ENCODE peak calls at places on chromosomes 1 and 21, in four cellular contexts. T is H9, P is cardiac muscle cell, H is heart left ventricle. O is an unnamed sample.

GRCh38 chr1:224718470-224719053 is 102.4 kb downstream of the CNIH3 start:
- DNase-seq in T (no peak), P (no peak), H (no peak), O (no peak)

GRCh38 chr1:152168535-152168868 is 9.5 kb upstream of the RPTN start:
- DNase-seq in T (no peak), P (no peak), H (no peak), O (no peak)

GRCh38 chr1:225146478-225146877 is 217.0 kb downstream of the DNAH14 start:
- DNase-seq in T (peak), P (no peak), H (no peak), O (no peak)

GRCh38 chr21:36359185-36359584 is 26.0 kb upstream of the CHAF1B start:
- DNase-seq in T (no peak), P (no peak), H (no peak), O (no peak)

GRCh38 chr1:34980715-34981114 is 4.4 kb downstream of the TMEM35B start:
- DNase-seq in T (no peak), P (no peak), H (no peak), O (no peak)

GRCh38 chr1:226337294-226337870 is 28.4 kb upstream of the LIN9 start:
- DNase-seq in T (no peak), P (no peak), H (no peak), O (no peak)

GRCh38 chr1:235342039-235342438 is 13.7 kb downstream of the GGPS1 start:
- DNase-seq in T (no peak), P (no peak), H (no peak), O (no peak)

GRCh38 chr1:241311056-241311746 is 45.8 kb downstream of the RGS7 start:
- DNase-seq in T (no peak), P (no peak), H (no peak), O (no peak)

GRCh38 chr1:23722652-23723051 is 20.6 kb upstream of the ELOA start:
- DNase-seq in T (no peak), P (no peak), H (no peak), O (no peak)

GRCh38 chr1:87953732-87954344 is 625.2 kb downstream of the LMO4 start:
- DNase-seq in T (peak), P (peak), H (no peak), O (peak)

GRCh38 chr21:46183910-46184624 is at the start of gene SPATC1L:
- DNase-seq in T (peak), P (peak), H (peak), O (peak)

GRCh38 chr21:43639470-43640178 is 19.7 kb downstream of the HSF2BP start:
- DNase-seq in T (no peak), P (peak), H (no peak), O (peak)

GRCh38 chr1:97384294-97384952 is 536.4 kb downstream of the DPYD start:
- DNase-seq in T (no peak), P (peak), H (no peak), O (no peak)

GRCh38 chr1:145961425-145962156 is 2.8 kb downstream of the ANKRD34A start:
- DNase-seq in T (no peak), P (peak), H (peak), O (no peak)

GRCh38 chr1:36161656-36162531 is 5.9 kb downstream of the MAP7D1 start:
- DNase-seq in T (peak), P (no peak), H (peak), O (peak)

GRCh38 chr1:58754683-58755467 is 29.0 kb downstream of the JUN start:
- DNase-seq in T (no peak), P (no peak), H (no peak), O (no peak)

GRCh38 chr1:216057947-216058346 is 365.3 kb downstream of the USH2A start:
- DNase-seq in T (no peak), P (no peak), H (no peak), O (no peak)

GRCh38 chr1:95023399-95024050 is 49.2 kb downstream of the ALG14 start:
- DNase-seq in T (no peak), P (peak), H (no peak), O (no peak)

GRCh38 chr1:248753715-248754280 is 1.8 kb downstream of the LYPD8 start:
- DNase-seq in T (no peak), P (no peak), H (no peak), O (no peak)

GRCh38 chr1:101745549-101745948 is 251.2 kb downstream of the OLFM3 start:
- DNase-seq in T (no peak), P (no peak), H (no peak), O (no peak)

GRCh38 chr1:63014267-63014666 is 230.3 kb downstream of the ATG4C start:
- DNase-seq in T (no peak), P (no peak), H (no peak), O (no peak)

GRCh38 chr21:45016031-45016430 is 58.3 kb upstream of the ADARB1 start:
- DNase-seq in T (no peak), P (no peak), H (no peak), O (no peak)

GRCh38 chr21:15444118-15444960 is 285.4 kb upstream of the USP25 start:
- DNase-seq in T (peak), P (peak), H (no peak), O (no peak)

GRCh38 chr1:224456637-224456953 is 22.0 kb upstream of the WDR26 start:
- DNase-seq in T (no peak), P (no peak), H (no peak), O (no peak)

GRCh38 chr1:24071941-24072340 is 40.0 kb downstream of the MYOM3 start:
- DNase-seq in T (no peak), P (no peak), H (no peak), O (no peak)

GRCh38 chr1:156106624-156107488 is 7.7 kb upstream of the LMNA start:
- DNase-seq in T (peak), P (peak), H (no peak), O (no peak)

GRCh38 chr1:75265792-75266191 is 131.6 kb downstream of the LHX8 start:
- DNase-seq in T (no peak), P (peak), H (no peak), O (no peak)

GRCh38 chr21:38950388-38951094 is 144.8 kb downstream of the ETS2 start:
- DNase-seq in T (no peak), P (peak), H (no peak), O (no peak)

GRCh38 chr1:223726380-223727001 is 14.2 kb downstream of the CAPN2 start:
- DNase-seq in T (peak), P (peak), H (peak), O (peak)

GRCh38 chr1:40257313-40257687 is 736 bp upstream of the ZMPSTE24 start:
- DNase-seq in T (peak), P (no peak), H (no peak), O (no peak)

GRCh38 chr1:239719642-239720258 is 333.4 kb downstream of the CHRM3 start:
- DNase-seq in T (no peak), P (no peak), H (no peak), O (no peak)

GRCh38 chr1:222266223-222267215 is 281.4 kb downstream of the HHIPL2 start:
- DNase-seq in T (peak), P (no peak), H (no peak), O (no peak)

GRCh38 chr1:83950106-83950661 is 48.7 kb downstream of the TTLL7 start:
- DNase-seq in T (no peak), P (no peak), H (no peak), O (no peak)

GRCh38 chr1:110134050-110134595 is 16.2 kb upstream of the SLC6A17 start:
- DNase-seq in T (no peak), P (no peak), H (no peak), O (no peak)

GRCh38 chr1:41502912-41503311 is 18.4 kb upstream of the EDN2 start:
- DNase-seq in T (no peak), P (no peak), H (no peak), O (no peak)

GRCh38 chr1:38641661-38642060 is 217.9 kb downstream of the RRAGC start:
- DNase-seq in T (no peak), P (no peak), H (no peak), O (no peak)

GRCh38 chr1:16326833-16327404 is 25.4 kb downstream of the FBXO42 start:
- DNase-seq in T (no peak), P (no peak), H (no peak), O (no peak)

GRCh38 chr1:185170291-185170848 is 13.4 kb downstream of the SWT1 start:
- DNase-seq in T (peak), P (peak), H (no peak), O (no peak)

GRCh38 chr1:108719654-108720435 is 7.1 kb downstream of the FNDC7 start:
- DNase-seq in T (no peak), P (peak), H (peak), O (no peak)

GRCh38 chr1:39387452-39387851 is 104.0 kb upstream of the BMP8A start:
- DNase-seq in T (no peak), P (peak), H (no peak), O (no peak)

GRCh38 chr1:5881526-5882222 is 110.6 kb downstream of the NPHP4 start:
- DNase-seq in T (no peak), P (no peak), H (peak), O (no peak)

GRCh38 chr1:5880630-5881405 is 111.4 kb downstream of the NPHP4 start:
- DNase-seq in T (no peak), P (no peak), H (peak), O (no peak)

GRCh38 chr1:5883129-5884048 is 108.8 kb downstream of the NPHP4 start:
- DNase-seq in T (no peak), P (no peak), H (peak), O (no peak)

GRCh38 chr1:5884110-5884509 is 108.1 kb downstream of the NPHP4 start:
- DNase-seq in T (no peak), P (no peak), H (peak), O (no peak)

DNA sequence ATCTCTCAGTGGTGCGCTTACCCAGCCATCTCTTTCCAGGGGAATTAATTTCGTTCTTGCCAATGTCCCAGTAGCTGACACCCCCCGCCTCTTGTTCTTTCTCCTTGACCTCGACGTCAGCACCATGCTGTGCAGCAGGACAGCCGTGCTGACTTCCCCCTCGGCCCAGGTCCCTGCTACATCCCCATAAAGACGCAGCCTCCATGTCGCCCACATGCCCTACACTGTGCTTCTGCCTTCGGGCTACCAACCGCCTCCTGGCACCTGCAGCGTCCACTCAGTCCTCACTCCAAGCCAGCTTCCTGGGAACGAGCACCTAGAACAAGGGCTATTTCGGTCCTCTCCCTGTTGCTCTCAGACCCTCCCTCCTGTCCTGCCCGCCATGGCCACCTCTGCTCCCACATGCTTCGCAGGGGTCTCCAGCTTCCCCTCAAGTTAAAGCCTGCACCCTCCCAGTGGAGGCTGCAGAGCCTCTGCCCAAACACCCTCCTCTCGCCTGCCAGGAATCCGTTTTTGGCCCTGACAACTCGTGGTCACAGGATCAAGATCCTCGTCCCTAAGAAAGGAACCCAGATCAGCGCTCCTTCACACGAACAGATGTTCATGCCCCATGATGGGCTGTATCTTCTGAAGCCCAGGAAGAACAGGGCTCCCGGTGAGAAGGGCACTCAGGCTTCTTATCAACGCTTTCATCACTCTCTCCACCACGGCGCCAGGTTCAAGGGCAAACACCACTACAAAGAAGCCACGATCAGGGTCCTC is 109.7 kb downstream of the NPHP4 start:
- DNase-seq in T (no peak), P (no peak), H (peak), O (no peak)
- H3K27ac ChIP-seq in T (no peak), P (no peak), H (no peak), O (no peak)

GRCh38 chr1:2373551-2374259 is 17.6 kb downstream of the MORN1 start:
- DNase-seq in T (no peak), P (no peak), H (peak), O (no peak)
- TF ChIP-seq CTCF in T (no peak), P (no peak), H (no peak), O (no peak)

GRCh38 chr1:229159668-229160544 is 111.0 kb upstream of the RAB4A start:
- DNase-seq in T (no peak), P (peak), H (no peak), O (no peak)

GRCh38 chr1:229155472-229155871 is 115.4 kb upstream of the RAB4A start:
- DNase-seq in T (no peak), P (no peak), H (no peak), O (no peak)

GRCh38 chr1:229153955-229154548 is 116.9 kb upstream of the RAB4A start:
- DNase-seq in T (no peak), P (no peak), H (no peak), O (no peak)

GRCh38 chr1:229158317-229159294 is 112.3 kb upstream of the RAB4A start:
- DNase-seq in T (no peak), P (no peak), H (no peak), O (peak)

GRCh38 chr1:229156819-229157218 is 114.1 kb upstream of the RAB4A start:
- DNase-seq in T (no peak), P (peak), H (no peak), O (no peak)
- H3K27ac ChIP-seq in T (no peak), P (no peak), H (peak), O (no peak)

GRCh38 chr1:119647734-119648619 is at the start of gene ZNF697:
- DNase-seq in T (peak), P (peak), H (peak), O (peak)
- TF ChIP-seq CTCF in T (peak), P (peak), H (peak), O (no peak)

GRCh38 chr1:153699116-153699515 is 20.6 kb downstream of the NPR1 start:
- DNase-seq in T (no peak), P (peak), H (no peak), O (no peak)

GRCh38 chr1:153698648-153699004 is 20.1 kb downstream of the NPR1 start:
- DNase-seq in T (no peak), P (no peak), H (no peak), O (no peak)

GRCh38 chr1:153697873-153698647 is 19.6 kb downstream of the NPR1 start:
- DNase-seq in T (peak), P (peak), H (peak), O (peak)

GRCh38 chr1:153697191-153697872 is 18.8 kb downstream of the NPR1 start:
- DNase-seq in T (peak), P (peak), H (peak), O (peak)

DNA sequence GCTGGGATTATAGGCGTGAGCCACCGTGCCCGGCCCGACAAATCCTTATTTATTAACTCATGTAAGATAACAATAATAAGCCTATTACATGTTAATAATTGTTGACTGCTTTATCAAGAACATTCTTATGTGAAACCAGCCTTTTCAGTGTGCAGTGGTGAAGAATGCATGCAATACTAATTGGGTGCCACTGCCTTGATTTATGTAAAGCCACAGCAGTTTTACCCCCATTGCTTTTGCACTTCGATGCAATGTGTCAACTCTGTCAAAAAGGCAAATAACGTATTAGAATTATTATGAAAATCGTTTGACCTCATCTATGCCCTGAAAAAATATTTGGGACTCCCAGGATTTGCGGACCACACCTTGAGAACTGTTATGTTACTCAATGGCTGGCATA is 18.3 kb downstream of the NPR1 start:
- DNase-seq in T (no peak), P (no peak), H (peak), O (no peak)
- H3K27ac ChIP-seq in T (no peak), P (peak), H (peak), O (no peak)

GRCh38 chr1:246506785-246507639 is at the start of gene SMYD3:
- DNase-seq in T (peak), P (peak), H (peak), O (peak)
- TF ChIP-seq CTCF in T (no peak), P (peak), H (peak), O (no peak)

DNA sequence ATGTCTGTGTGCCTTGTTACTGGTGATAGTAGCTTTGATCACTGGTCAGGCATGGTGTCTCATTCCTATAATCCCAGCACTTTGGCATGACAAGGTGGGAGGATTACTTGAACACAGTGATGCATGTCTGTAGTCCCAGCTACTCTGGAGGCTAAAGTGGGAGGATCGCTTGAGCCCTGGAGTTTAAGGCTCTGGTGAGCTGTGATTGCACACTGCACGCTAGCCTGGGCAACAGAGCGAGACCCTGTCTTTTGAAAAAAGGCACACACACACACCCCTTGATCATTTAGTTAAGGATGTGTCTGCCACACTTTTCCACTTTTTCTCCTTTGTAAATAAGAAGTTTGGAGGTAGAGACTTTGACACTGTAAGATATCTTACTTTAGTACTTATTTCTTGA is 15.1 kb downstream of the MIGA1 start:
- DNase-seq in T (no peak), P (no peak), H (no peak), O (no peak)
- H3K27ac ChIP-seq in T (no peak), P (no peak), H (no peak), O (no peak)

GRCh38 chr1:186323865-186324264 is 51.2 kb downstream of the TPR start:
- DNase-seq in T (no peak), P (no peak), H (no peak), O (no peak)

GRCh38 chr1:186327331-186327730 is 47.7 kb downstream of the TPR start:
- DNase-seq in T (no peak), P (no peak), H (no peak), O (no peak)

GRCh38 chr1:186330758-186331157 is 44.3 kb downstream of the TPR start:
- DNase-seq in T (no peak), P (no peak), H (no peak), O (no peak)

GRCh38 chr1:186326009-186326408 is 49.0 kb downstream of the TPR start:
- DNase-seq in T (no peak), P (no peak), H (no peak), O (no peak)

DNA sequence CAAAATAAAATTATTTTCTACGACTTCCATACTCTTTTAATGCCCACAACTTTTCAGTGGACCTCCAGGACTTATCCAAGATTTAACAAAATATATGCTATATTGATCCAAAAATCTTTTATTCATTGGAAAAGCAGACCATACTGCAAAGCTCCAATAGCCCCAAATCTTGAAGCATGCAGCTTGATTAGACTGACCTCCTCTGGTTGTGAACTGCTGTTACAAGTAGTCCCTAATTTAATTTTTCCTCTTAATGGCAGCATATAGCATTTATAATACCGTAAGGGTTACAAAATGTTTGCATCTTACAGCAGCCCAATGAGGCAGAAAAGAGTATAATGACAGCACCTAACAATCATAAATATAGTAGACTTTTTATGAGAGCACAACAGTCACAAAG is 49.8 kb downstream of the TPR start:
- DNase-seq in T (no peak), P (peak), H (no peak), O (no peak)
- TF ChIP-seq CTCF in T (peak), P (peak), H (no peak), O (no peak)